ENCODE peak calls at places on chromosomes 12 and 14, in five cellular contexts. Q, L, A, R and X are unnamed samples.

GRCh38 chr14:22432348-22432976 is 156.6 kb downstream of the DAD1 start:
- DNase-seq in R (no peak), Q (no peak), L (no peak), A (peak), X (no peak)

GRCh38 chr14:88590173-88590572 is 27.3 kb downstream of the ZC3H14 start:
- DNase-seq in Q (no peak), L (no peak), A (peak), R (no peak), X (no peak)

GRCh38 chr12:104576980-104577925 is 120.5 kb downstream of the CHST11 start:
- DNase-seq in Q (no peak), R (no peak), L (no peak), A (peak), X (no peak)

GRCh38 chr12:95623554-95624170 is 72.4 kb upstream of the USP44 start:
- DNase-seq in A (peak), L (peak), R (peak), Q (peak), X (peak)

GRCh38 chr14:45658226-45658916 is 405.4 kb upstream of the MIS18BP1 start:
- DNase-seq in L (no peak), Q (no peak), A (no peak), R (no peak), X (no peak)

GRCh38 chr12:105733579-105733978 is 403.1 kb downstream of the C12orf75 start:
- DNase-seq in L (no peak), A (no peak), Q (no peak), R (no peak), X (no peak)

GRCh38 chr14:74176404-74176788 is 62.9 kb upstream of the VSX2 start:
- DNase-seq in Q (no peak), R (no peak), A (peak), L (no peak), X (no peak)

GRCh38 chr12:104137902-104138746 is at the start of gene NFYB:
- DNase-seq in A (peak), L (peak), Q (peak), R (peak), X (peak)

GRCh38 chr12:117035287-117035686 is 63.9 kb downstream of the TESC start:
- DNase-seq in R (no peak), Q (no peak), L (no peak), A (no peak), X (no peak)

GRCh38 chr12:106962291-106962690 is 6.6 kb downstream of the TMEM263 start:
- DNase-seq in Q (no peak), L (no peak), A (no peak), R (no peak), X (no peak)

GRCh38 chr14:64329149-64329548 is 35.0 kb upstream of the ESR2 start:
- DNase-seq in L (no peak), A (no peak), R (no peak), Q (no peak), X (no peak)

GRCh38 chr12:53938276-53939140 is at the start of gene HOXC13:
- DNase-seq in Q (peak), R (peak), A (peak), L (peak), X (peak)

GRCh38 chr14:39203659-39204606 is 28.9 kb downstream of the PNN start:
- DNase-seq in A (no peak), R (peak), L (no peak), Q (no peak), X (no peak)

GRCh38 chr12:107092669-107093546 is 441 bp downstream of the CRY1 start:
- DNase-seq in R (peak), L (no peak), Q (peak), A (peak), X (peak)

GRCh38 chr14:78764240-78764639 is 594.1 kb downstream of the NRXN3 start:
- DNase-seq in A (no peak), Q (no peak), R (no peak), L (no peak), X (no peak)

GRCh38 chr12:96034631-96035282 is 630 bp downstream of the LTA4H start:
- DNase-seq in Q (no peak), R (peak), L (no peak), A (peak), X (peak)

GRCh38 chr12:75721790-75722189 is 210.4 kb upstream of the KRR1 start:
- DNase-seq in L (no peak), Q (no peak), A (no peak), R (no peak), X (no peak)

GRCh38 chr12:3142386-3142785 is 65.2 kb downstream of the TSPAN9 start:
- DNase-seq in L (no peak), R (no peak), A (no peak), Q (no peak), X (no peak)

GRCh38 chr12:29220632-29221336 is 71.7 kb downstream of the FAR2 start:
- DNase-seq in A (no peak), R (no peak), L (no peak), Q (peak), X (no peak)

GRCh38 chr14:23539209-23539866 is 12.2 kb downstream of the ZFHX2 start:
- DNase-seq in L (peak), A (peak), Q (no peak), R (peak), X (peak)

GRCh38 chr12:114361992-114362391 is 44.0 kb downstream of the TBX5 start:
- DNase-seq in R (no peak), Q (no peak), L (no peak), A (no peak), X (no peak)

GRCh38 chr12:103928736-103929050 is 1.5 kb upstream of the HSP90B1 start:
- DNase-seq in R (no peak), Q (no peak), A (no peak), L (no peak), X (no peak)

GRCh38 chr12:118337194-118337838 is 35.4 kb downstream of the TAOK3 start:
- DNase-seq in L (no peak), R (no peak), A (peak), Q (no peak), X (no peak)

GRCh38 chr14:93402951-93403350 is 27.8 kb upstream of the UNC79 start:
- DNase-seq in Q (no peak), A (no peak), R (no peak), L (no peak), X (no peak)

GRCh38 chr12:78887008-78887407 is 22.4 kb downstream of the SYT1 start:
- DNase-seq in L (no peak), R (no peak), Q (no peak), A (peak), X (no peak)

GRCh38 chr12:118237053-118237665 is 101.2 kb downstream of the PEBP1 start:
- DNase-seq in A (no peak), L (no peak), R (no peak), Q (no peak), X (no peak)

GRCh38 chr12:127125607-127126259 is 1141.2 kb upstream of the TMEM132C start:
- DNase-seq in A (peak), Q (peak), R (no peak), L (no peak), X (no peak)

GRCh38 chr12:114396153-114396868 is 9.6 kb downstream of the TBX5 start:
- DNase-seq in A (no peak), R (no peak), L (no peak), Q (no peak), X (peak)

GRCh38 chr14:97539884-97540283 is 742.7 kb downstream of the VRK1 start:
- DNase-seq in L (no peak), R (no peak), A (no peak), Q (no peak), X (no peak)

GRCh38 chr12:57242329-57242690 is 8.7 kb downstream of the STAC3 start:
- DNase-seq in R (no peak), A (no peak), L (no peak), Q (no peak), X (no peak)

GRCh38 chr12:52817003-52817698 is 3.2 kb upstream of the KRT4 start:
- DNase-seq in L (no peak), A (no peak), R (no peak), Q (no peak), X (no peak)

GRCh38 chr14:22735096-22735495 is 31.4 kb upstream of the OXA1L start:
- DNase-seq in L (no peak), Q (no peak), R (no peak), A (no peak), X (no peak)

GRCh38 chr14:70905316-70905715 is 1.9 kb upstream of the PCNX1 start:
- DNase-seq in Q (no peak), A (peak), L (no peak), R (no peak), X (no peak)

GRCh38 chr14:28745176-28745575 is 21.4 kb upstream of the FOXG1 start:
- DNase-seq in L (no peak), R (no peak), A (no peak), Q (no peak), X (no peak)

GRCh38 chr12:121240484-121241202 is 30.7 kb downstream of the P2RX4 start:
- DNase-seq in Q (no peak), L (peak), A (no peak), R (peak), X (no peak)

GRCh38 chr14:93800038-93800937 is 12.0 kb upstream of the PRIMA1 start:
- DNase-seq in Q (peak), L (no peak), R (no peak), A (no peak), X (no peak)

GRCh38 chr12:92574911-92575570 is 127.7 kb upstream of the PLEKHG7 start:
- DNase-seq in R (no peak), Q (no peak), A (no peak), L (no peak), X (no peak)

GRCh38 chr14:35402323-35403084 is 2.0 kb downstream of the NFKBIA start:
- DNase-seq in Q (peak), A (peak), L (no peak), R (no peak), X (no peak)

GRCh38 chr14:94598816-94599655 is 13.2 kb upstream of the SERPINA3 start:
- DNase-seq in R (peak), A (peak), Q (peak), L (no peak), X (no peak)

GRCh38 chr14:69808919-69809808 is 12.1 kb upstream of the SLC10A1 start:
- DNase-seq in A (no peak), Q (no peak), L (no peak), R (no peak), X (no peak)

GRCh38 chr14:101408077-101408831 is 153.0 kb upstream of the DIO3 start:
- DNase-seq in L (no peak), A (no peak), R (no peak), Q (no peak), X (no peak)
- H3K4ac ChIP-seq in L (no peak), A (no peak), R (no peak), Q (no peak), X (no peak)

DNA sequence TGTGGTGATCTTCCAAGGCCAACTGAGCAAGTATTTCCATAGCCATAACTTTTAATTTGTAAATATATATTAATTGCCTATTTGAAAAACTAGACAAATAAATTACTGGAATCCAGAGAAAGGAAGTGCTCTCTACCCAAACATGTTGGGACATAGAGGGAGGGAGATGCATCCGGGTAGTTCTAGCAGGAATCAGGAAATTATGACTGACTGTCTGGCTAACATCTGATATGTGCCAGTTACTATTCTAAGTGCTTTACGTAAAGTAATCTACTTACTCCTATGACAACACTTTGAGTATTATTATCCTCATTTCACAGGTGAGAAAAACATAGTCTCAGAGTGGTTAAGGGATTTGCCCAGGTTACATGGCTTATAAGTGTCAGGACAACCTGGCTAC is 147.7 kb upstream of the VASH1 start:
- DNase-seq in L (no peak), A (no peak), R (no peak), Q (no peak), X (no peak)
- H2BK12ac ChIP-seq in L (no peak), A (no peak), R (no peak), Q (no peak), X (no peak)

DNA sequence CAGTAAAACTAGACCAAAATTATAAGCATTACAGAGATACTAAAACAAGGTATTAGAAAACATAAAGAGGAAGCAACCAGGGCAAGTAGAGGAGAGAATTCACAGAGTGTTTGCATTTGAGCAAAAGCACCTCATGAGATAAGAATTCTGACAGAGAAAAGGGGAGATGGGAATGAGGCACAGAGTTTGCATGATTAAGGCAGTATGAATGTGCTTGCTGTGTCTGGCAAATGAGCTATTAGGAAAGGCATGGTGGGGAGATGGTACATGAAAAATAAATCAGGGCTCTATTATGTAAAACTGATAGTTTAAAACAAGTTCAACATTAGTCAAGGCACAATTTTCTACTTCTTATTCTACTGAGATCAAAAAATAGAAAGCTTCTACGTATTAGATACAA is 23.1 kb downstream of the GARIN6 start:
- DNase-seq in R (no peak), L (no peak), A (no peak), Q (peak), X (no peak)
- H3K4ac ChIP-seq in R (no peak), L (no peak), A (no peak), Q (no peak), X (no peak)

GRCh38 chr12:110198386-110198785 is 74.2 kb downstream of the IFT81 start:
- DNase-seq in R (no peak), Q (no peak), L (no peak), A (no peak), X (no peak)

GRCh38 chr12:110201995-110202394 is 77.8 kb downstream of the IFT81 start:
- DNase-seq in R (no peak), L (no peak), A (no peak), Q (no peak), X (no peak)

GRCh38 chr12:110197003-110197402 is 72.8 kb downstream of the IFT81 start:
- DNase-seq in Q (no peak), L (no peak), R (no peak), A (no peak), X (no peak)

GRCh38 chr12:110199360-110200123 is 75.4 kb downstream of the IFT81 start:
- DNase-seq in Q (no peak), A (peak), L (no peak), R (peak), X (no peak)

DNA sequence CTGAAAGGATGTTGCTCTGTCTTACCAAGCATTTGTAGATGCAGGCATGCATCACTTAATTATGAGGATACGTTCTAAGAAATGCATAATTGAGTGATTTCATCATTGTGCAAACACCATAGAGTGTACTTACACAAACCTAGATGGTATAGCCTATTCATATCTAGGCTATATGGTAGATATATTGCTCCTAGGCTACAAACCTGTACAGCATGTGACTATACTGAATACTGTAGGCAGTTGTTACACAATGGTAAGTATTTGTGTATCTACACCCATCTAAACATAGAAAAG is 75.9 kb downstream of the IFT81 start:
- DNase-seq in A (peak), R (no peak), Q (no peak), L (no peak), X (no peak)
- H2BK12ac ChIP-seq in A (no peak), R (no peak), Q (no peak), L (no peak), X (no peak)

GRCh38 chr12:47902131-47902639 is 2.6 kb downstream of the VDR start:
- DNase-seq in R (no peak), A (no peak), Q (no peak), L (no peak), X (no peak)
- H3K4ac ChIP-seq in R (no peak), A (no peak), Q (no peak), L (no peak), X (no peak)

GRCh38 chr14:51160871-51161270 is 66.0 kb upstream of the TRIM9 start:
- DNase-seq in L (no peak), A (no peak), Q (no peak), R (no peak), X (no peak)
- H2BK12ac ChIP-seq in L (no peak), A (no peak), Q (no peak), R (no peak), X (no peak)

DNA sequence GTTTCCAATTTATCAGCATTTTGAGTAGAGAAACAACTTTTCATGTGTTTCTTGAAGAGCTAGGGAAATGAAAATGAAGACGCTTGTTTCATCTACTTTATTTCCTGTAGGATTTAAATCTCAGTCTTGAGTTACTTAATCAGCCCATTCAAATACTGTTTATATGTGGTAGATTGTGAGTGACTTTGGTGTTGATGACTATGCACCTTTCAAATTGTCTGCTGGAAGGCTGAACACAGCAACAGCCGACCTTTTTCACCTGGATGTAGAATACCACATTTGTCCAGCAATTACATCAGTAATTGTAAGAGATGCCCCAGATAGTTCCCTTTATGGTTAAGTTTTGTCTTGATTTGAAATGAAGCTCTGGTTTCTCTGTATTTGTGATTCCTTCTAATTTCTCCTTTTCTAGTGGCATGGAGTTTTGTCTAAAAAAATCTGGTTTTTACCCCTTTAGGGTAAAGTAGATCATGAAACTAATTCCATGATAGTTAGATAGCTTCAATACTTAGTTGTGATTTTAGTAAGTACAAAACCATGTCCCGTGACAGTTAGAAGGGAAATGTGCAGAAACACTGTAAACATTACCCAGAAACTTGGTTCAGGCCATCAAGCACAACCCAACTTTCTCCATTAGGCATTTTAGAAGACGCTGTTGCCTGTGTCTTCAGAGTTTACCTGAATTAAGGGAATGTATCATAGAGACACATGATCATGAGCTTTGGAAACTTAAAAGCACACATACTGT is 165.0 kb downstream of the SRGAP1 start:
- DNase-seq in R (no peak), A (peak), L (no peak), Q (no peak), X (no peak)
- H3K4ac ChIP-seq in R (no peak), A (no peak), L (no peak), Q (no peak), X (no peak)

GRCh38 chr12:80154261-80154660 is 54.9 kb downstream of the OTOGL start:
- DNase-seq in Q (no peak), L (no peak), R (no peak), A (peak), X (no peak)
- H2BK12ac ChIP-seq in Q (no peak), L (no peak), R (no peak), A (no peak), X (no peak)

GRCh38 chr12:108699955-108700563 is 31.3 kb downstream of the CORO1C start:
- DNase-seq in A (no peak), R (no peak), Q (no peak), L (no peak), X (no peak)
- H3K4ac ChIP-seq in A (no peak), R (no peak), Q (peak), L (no peak), X (no peak)